ENCODE peak calls at places on chromosomes 16 and 17, in nine cellular contexts. C is omental fat pad; U is HFF-Myc; S is left colon; Q is SK-MEL-5; H is activated naive CD4-positive, alpha-beta T cell; L is GM23248; F is GM19239; I is NCI-H1092. O is an unnamed sample.

GRCh38 chr17:78426293-78426879 is 47.9 kb downstream of the PGS1 start:
- DNase-seq in C (no peak), U (no peak), S (no peak), Q (no peak), H (no peak), L (no peak), F (no peak), I (no peak), O (no peak)

GRCh38 chr16:12601290-12601900 is 202.3 kb downstream of the CPPED1 start:
- DNase-seq in C (no peak), U (no peak), S (no peak), Q (no peak), H (no peak), L (no peak), F (no peak), I (no peak), O (no peak)

GRCh38 chr17:58231644-58232043 is 6.7 kb upstream of the LPO start:
- DNase-seq in C (no peak), U (no peak), S (no peak), Q (no peak), H (no peak), L (peak; percentile 77), F (no peak), I (no peak), O (no peak)

GRCh38 chr17:79892457-79893236 is 53.4 kb upstream of the CBX4 start:
- DNase-seq in C (no peak), U (no peak), S (peak; percentile 88), Q (no peak), H (no peak), L (no peak), F (no peak), I (no peak), O (peak; percentile 86)

GRCh38 chr17:80795737-80796136 is 195.9 kb upstream of the CHMP6 start:
- DNase-seq in C (no peak), U (no peak), S (peak; percentile 31), Q (no peak), H (no peak), L (no peak), F (no peak), I (no peak), O (peak; percentile 47)

GRCh38 chr17:72578817-72579470 is 458.1 kb downstream of the SOX9 start:
- DNase-seq in C (no peak), U (no peak), S (no peak), Q (peak; percentile 100), H (no peak), L (no peak), F (no peak), I (no peak), O (peak; percentile 34)

GRCh38 chr16:35741546-35741945 is 2282.1 kb downstream of the TP53TG3F start:
- DNase-seq in C (no peak), U (no peak), S (no peak), Q (no peak), H (no peak), L (no peak), F (no peak), I (no peak), O (no peak)

GRCh38 chr17:13266596-13266995 is 248.8 kb upstream of the ELAC2 start:
- DNase-seq in C (no peak), U (peak; percentile 10), S (no peak), Q (no peak), H (no peak), L (peak; percentile 85), F (no peak), I (no peak), O (no peak)

GRCh38 chr16:12009462-12009861 is 32.9 kb downstream of the SNX29 start:
- DNase-seq in C (no peak), U (no peak), S (no peak), Q (no peak), H (peak; percentile 7), L (no peak), F (no peak), I (no peak), O (no peak)

GRCh38 chr17:32266389-32267269 is 997 bp downstream of the RHBDL3 start:
- DNase-seq in C (no peak), U (no peak), S (peak; percentile 16), Q (no peak), H (no peak), L (peak; percentile 30), F (peak; percentile 47), I (no peak), O (peak; percentile 70)

GRCh38 chr17:79273660-79274059 is 199.0 kb downstream of the ENGASE start:
- DNase-seq in C (no peak), U (no peak), S (no peak), Q (no peak), H (no peak), L (no peak), F (no peak), I (no peak), O (no peak)

GRCh38 chr16:65661451-65661850 is 539.6 kb upstream of the CDH11 start:
- DNase-seq in C (no peak), U (no peak), S (no peak), Q (no peak), H (no peak), L (no peak), F (no peak), I (no peak), O (no peak)

GRCh38 chr17:69339937-69340336 is 13.0 kb upstream of the ABCA5 start:
- DNase-seq in C (no peak), U (no peak), S (no peak), Q (no peak), H (no peak), L (no peak), F (no peak), I (no peak), O (no peak)

GRCh38 chr16:29852654-29853053 is 10.4 kb downstream of the CDIPT start:
- DNase-seq in C (no peak), U (peak; percentile 52), S (no peak), Q (peak; percentile 71), H (no peak), L (peak; percentile 87), F (no peak), I (no peak), O (no peak)

GRCh38 chr16:3431779-3432219 is 11.5 kb downstream of the ZNF597 start:
- DNase-seq in C (no peak), U (no peak), S (peak; percentile 43), Q (peak; percentile 63), H (peak; percentile 15), L (peak; percentile 54), F (no peak), I (no peak), O (no peak)

GRCh38 chr17:36691606-36692005 is 90.2 kb downstream of the MRM1 start:
- DNase-seq in C (no peak), U (no peak), S (no peak), Q (no peak), H (no peak), L (no peak), F (no peak), I (peak; percentile 64), O (peak; percentile 90)